ENCODE peak calls at places on chromosome 20, in six cellular contexts. One of them, this sample, is unnamed.

GRCh38 chr20:38098952-38099351 is 65.4 kb downstream of the RPRD1B start:
- DNase-seq in body of pancreas: no peak
- DNase-seq in IMR-90: no peak
- DNase-seq in HCT116: no peak
- DNase-seq in upper lobe of left lung: no peak
- DNase-seq in thyroid gland: no peak
- DNase-seq in this sample: no peak

GRCh38 chr20:61796738-61797137 is 268.9 kb downstream of the TAF4 start:
- DNase-seq in body of pancreas: no peak
- DNase-seq in IMR-90: no peak
- DNase-seq in HCT116: no peak
- DNase-seq in upper lobe of left lung: no peak
- DNase-seq in thyroid gland: no peak
- DNase-seq in this sample: no peak

GRCh38 chr20:57991211-57991841 is 237.1 kb downstream of the ANKRD60 start:
- DNase-seq in body of pancreas: no peak
- DNase-seq in IMR-90: no peak
- DNase-seq in HCT116: no peak
- DNase-seq in upper lobe of left lung: no peak
- DNase-seq in thyroid gland: no peak
- DNase-seq in this sample: no peak

GRCh38 chr20:23103284-23104018 is 17.3 kb upstream of the CD93 start:
- DNase-seq in body of pancreas: no peak
- DNase-seq in IMR-90: no peak
- DNase-seq in HCT116: no peak
- DNase-seq in upper lobe of left lung: no peak
- DNase-seq in thyroid gland: no peak
- DNase-seq in this sample: no peak

GRCh38 chr20:1820137-1821074 is 74.8 kb upstream of the SIRPA start:
- DNase-seq in body of pancreas: peak
- DNase-seq in IMR-90: peak
- DNase-seq in HCT116: no peak
- DNase-seq in upper lobe of left lung: peak
- DNase-seq in thyroid gland: no peak
- DNase-seq in this sample: peak

GRCh38 chr20:4513720-4514119 is 208.0 kb upstream of the PRND start:
- DNase-seq in body of pancreas: no peak
- DNase-seq in IMR-90: peak
- DNase-seq in HCT116: peak
- DNase-seq in upper lobe of left lung: no peak
- DNase-seq in thyroid gland: no peak
- DNase-seq in this sample: no peak

GRCh38 chr20:50107086-50107645 is 5.8 kb downstream of the UBE2V1 start:
- DNase-seq in body of pancreas: no peak
- DNase-seq in IMR-90: no peak
- DNase-seq in HCT116: no peak
- DNase-seq in upper lobe of left lung: no peak
- DNase-seq in thyroid gland: no peak
- DNase-seq in this sample: no peak

GRCh38 chr20:57995381-57995977 is 233.0 kb downstream of the ANKRD60 start:
- DNase-seq in body of pancreas: no peak
- DNase-seq in IMR-90: no peak
- DNase-seq in HCT116: no peak
- DNase-seq in upper lobe of left lung: no peak
- DNase-seq in thyroid gland: no peak
- DNase-seq in this sample: no peak

GRCh38 chr20:57048027-57048869 is 218.2 kb downstream of the BMP7 start:
- DNase-seq in body of pancreas: peak
- DNase-seq in IMR-90: no peak
- DNase-seq in HCT116: no peak
- DNase-seq in upper lobe of left lung: no peak
- DNase-seq in thyroid gland: peak
- DNase-seq in this sample: peak

GRCh38 chr20:37299718-37300529 is 10.5 kb downstream of the MANBAL start:
- DNase-seq in body of pancreas: no peak
- DNase-seq in IMR-90: peak
- DNase-seq in HCT116: no peak
- DNase-seq in upper lobe of left lung: no peak
- DNase-seq in thyroid gland: peak
- DNase-seq in this sample: no peak

GRCh38 chr20:47973519-47974233 is 188.4 kb upstream of the SULF2 start:
- DNase-seq in body of pancreas: peak
- DNase-seq in IMR-90: no peak
- DNase-seq in HCT116: no peak
- DNase-seq in upper lobe of left lung: no peak
- DNase-seq in thyroid gland: no peak
- DNase-seq in this sample: no peak

GRCh38 chr20:44151621-44152416 is 35.2 kb downstream of the JPH2 start:
- DNase-seq in body of pancreas: no peak
- DNase-seq in IMR-90: no peak
- DNase-seq in HCT116: peak
- DNase-seq in upper lobe of left lung: no peak
- DNase-seq in thyroid gland: no peak
- DNase-seq in this sample: no peak

GRCh38 chr20:61436674-61437279 is 184.7 kb downstream of the CDH4 start:
- DNase-seq in body of pancreas: no peak
- DNase-seq in IMR-90: peak
- DNase-seq in HCT116: no peak
- DNase-seq in upper lobe of left lung: no peak
- DNase-seq in thyroid gland: no peak
- DNase-seq in this sample: no peak

GRCh38 chr20:20593447-20594170 is 118.8 kb downstream of the RALGAPA2 start:
- DNase-seq in body of pancreas: peak
- DNase-seq in IMR-90: peak
- DNase-seq in HCT116: peak
- DNase-seq in upper lobe of left lung: peak
- DNase-seq in thyroid gland: no peak
- DNase-seq in this sample: no peak
- TF ChIP-seq CTCF in body of pancreas: peak
- TF ChIP-seq CTCF in IMR-90: peak
- TF ChIP-seq CTCF in HCT116: no peak
- TF ChIP-seq CTCF in upper lobe of left lung: peak
- TF ChIP-seq CTCF in thyroid gland: peak
- TF ChIP-seq CTCF in this sample: peak

GRCh38 chr20:63978319-63979220 is 872 bp downstream of the SAMD10 start:
- DNase-seq in body of pancreas: peak
- DNase-seq in IMR-90: peak
- DNase-seq in HCT116: no peak
- DNase-seq in upper lobe of left lung: peak
- DNase-seq in thyroid gland: peak
- DNase-seq in this sample: no peak
- TF ChIP-seq POLR2A in body of pancreas: peak
- TF ChIP-seq POLR2A in IMR-90: no peak
- TF ChIP-seq POLR2A in HCT116: no peak
- TF ChIP-seq POLR2A in upper lobe of left lung: no peak
- TF ChIP-seq POLR2A in thyroid gland: no peak
- TF ChIP-seq POLR2A in this sample: no peak

DNA sequence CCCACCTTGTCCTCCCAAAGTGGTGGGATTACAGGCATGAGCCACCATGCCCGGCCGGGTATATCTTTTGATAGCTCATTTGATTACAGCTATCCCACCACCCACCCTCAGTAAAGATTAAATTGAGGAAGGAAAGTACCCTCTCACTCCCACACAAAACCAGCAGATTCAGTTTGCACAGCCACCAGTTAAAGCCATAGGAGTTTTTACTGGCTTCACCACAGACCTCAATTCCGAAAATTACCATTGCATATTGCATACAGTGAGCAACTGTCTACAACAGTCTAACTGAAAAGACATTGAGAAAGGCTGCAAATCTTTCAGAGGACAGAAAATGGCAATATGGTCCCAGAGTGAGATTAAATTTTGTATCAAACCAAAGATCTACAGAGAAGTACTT is 34.9 kb downstream of the ESF1 start:
- DNase-seq in body of pancreas: no peak
- DNase-seq in IMR-90: no peak
- DNase-seq in HCT116: no peak
- DNase-seq in upper lobe of left lung: no peak
- DNase-seq in thyroid gland: no peak
- DNase-seq in this sample: no peak
- TF ChIP-seq CTCF in body of pancreas: no peak
- TF ChIP-seq CTCF in IMR-90: no peak
- TF ChIP-seq CTCF in HCT116: no peak
- TF ChIP-seq CTCF in upper lobe of left lung: no peak
- TF ChIP-seq CTCF in thyroid gland: no peak
- TF ChIP-seq CTCF in this sample: no peak

GRCh38 chr20:34096699-34097420 is 15.2 kb downstream of the EIF2S2 start:
- DNase-seq in body of pancreas: no peak
- DNase-seq in IMR-90: peak
- DNase-seq in HCT116: no peak
- DNase-seq in upper lobe of left lung: no peak
- DNase-seq in thyroid gland: no peak
- DNase-seq in this sample: no peak
- TF ChIP-seq POLR2A in body of pancreas: no peak
- TF ChIP-seq POLR2A in IMR-90: no peak
- TF ChIP-seq POLR2A in HCT116: no peak
- TF ChIP-seq POLR2A in upper lobe of left lung: no peak
- TF ChIP-seq POLR2A in thyroid gland: no peak
- TF ChIP-seq POLR2A in this sample: no peak

GRCh38 chr20:7926767-7927166 is 13.5 kb downstream of the HAO1 start:
- DNase-seq in body of pancreas: no peak
- DNase-seq in IMR-90: peak
- DNase-seq in HCT116: peak
- DNase-seq in upper lobe of left lung: no peak
- DNase-seq in thyroid gland: peak
- DNase-seq in this sample: no peak
- TF ChIP-seq CTCF in body of pancreas: peak
- TF ChIP-seq CTCF in IMR-90: peak
- TF ChIP-seq CTCF in HCT116: peak
- TF ChIP-seq CTCF in upper lobe of left lung: peak
- TF ChIP-seq CTCF in thyroid gland: no peak
- TF ChIP-seq CTCF in this sample: peak

DNA sequence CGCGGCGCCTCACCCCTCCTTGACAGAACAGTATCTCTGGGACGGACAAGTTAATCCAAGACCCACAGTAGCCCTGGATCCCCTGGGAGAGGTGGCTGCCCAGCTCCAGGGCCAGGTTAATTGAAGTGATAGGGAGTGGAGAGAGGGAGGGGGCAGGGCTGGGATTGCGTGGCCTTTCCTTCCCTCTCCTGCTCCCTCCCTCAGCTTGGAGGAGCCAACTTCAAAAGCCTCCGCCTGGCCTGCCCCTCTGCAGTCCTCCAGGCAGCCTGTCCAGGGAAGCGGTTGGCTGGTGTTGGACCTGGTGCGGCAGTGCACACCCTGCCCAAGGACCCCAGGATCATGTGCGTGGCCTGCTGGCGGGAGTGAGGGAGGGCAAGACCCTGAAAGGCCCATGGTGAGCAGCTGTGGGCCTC is at the start of gene C20orf204:
- DNase-seq in body of pancreas: no peak
- DNase-seq in IMR-90: no peak
- DNase-seq in HCT116: no peak
- DNase-seq in upper lobe of left lung: no peak
- DNase-seq in thyroid gland: no peak
- DNase-seq in this sample: no peak
- TF ChIP-seq POLR2A in body of pancreas: no peak
- TF ChIP-seq POLR2A in IMR-90: no peak
- TF ChIP-seq POLR2A in HCT116: no peak
- TF ChIP-seq POLR2A in upper lobe of left lung: no peak
- TF ChIP-seq POLR2A in thyroid gland: no peak
- TF ChIP-seq POLR2A in this sample: no peak

GRCh38 chr20:16978497-16978896 is 230.3 kb downstream of the OTOR start:
- DNase-seq in body of pancreas: no peak
- DNase-seq in IMR-90: no peak
- DNase-seq in HCT116: no peak
- DNase-seq in upper lobe of left lung: no peak
- DNase-seq in thyroid gland: no peak
- DNase-seq in this sample: no peak
- TF ChIP-seq CTCF in body of pancreas: no peak
- TF ChIP-seq CTCF in IMR-90: no peak
- TF ChIP-seq CTCF in HCT116: no peak
- TF ChIP-seq CTCF in upper lobe of left lung: no peak
- TF ChIP-seq CTCF in thyroid gland: no peak
- TF ChIP-seq CTCF in this sample: no peak

GRCh38 chr20:59403962-59404314 is 103.5 kb downstream of the EDN3 start:
- DNase-seq in body of pancreas: no peak
- DNase-seq in IMR-90: no peak
- DNase-seq in HCT116: no peak
- DNase-seq in upper lobe of left lung: no peak
- DNase-seq in thyroid gland: no peak
- DNase-seq in this sample: no peak
- TF ChIP-seq POLR2A in body of pancreas: no peak
- TF ChIP-seq POLR2A in IMR-90: no peak
- TF ChIP-seq POLR2A in HCT116: no peak
- TF ChIP-seq POLR2A in upper lobe of left lung: no peak
- TF ChIP-seq POLR2A in thyroid gland: no peak
- TF ChIP-seq POLR2A in this sample: no peak

DNA sequence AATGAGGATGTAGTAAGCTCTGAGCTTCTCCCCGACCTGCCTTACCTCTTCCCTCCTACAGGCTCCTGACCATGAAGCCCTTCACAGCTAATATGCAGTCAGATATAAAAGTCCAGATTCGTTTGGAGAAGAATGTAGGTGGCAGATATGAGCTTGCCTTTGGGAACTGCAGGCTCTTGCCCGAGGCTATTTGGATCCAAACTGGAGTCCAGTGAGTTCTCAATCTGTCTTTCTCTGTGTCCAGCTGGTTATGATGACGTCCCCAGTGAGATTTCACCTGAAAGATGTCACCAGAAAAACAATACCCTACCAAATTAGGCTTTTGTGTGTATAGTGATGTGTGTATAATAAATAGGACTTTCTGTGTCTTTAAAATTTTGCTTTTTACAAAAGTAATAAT is 14.7 kb upstream of the BPIFA3 start:
- DNase-seq in body of pancreas: no peak
- DNase-seq in IMR-90: no peak
- DNase-seq in HCT116: no peak
- DNase-seq in upper lobe of left lung: no peak
- DNase-seq in thyroid gland: no peak
- DNase-seq in this sample: no peak
- TF ChIP-seq CTCF in body of pancreas: no peak
- TF ChIP-seq CTCF in IMR-90: no peak
- TF ChIP-seq CTCF in HCT116: no peak
- TF ChIP-seq CTCF in upper lobe of left lung: no peak
- TF ChIP-seq CTCF in thyroid gland: no peak
- TF ChIP-seq CTCF in this sample: no peak